ENCODE peak calls at places on chromosome 14, in six cellular contexts. Z is uterus, H is thyroid gland, F is IMR-90, D is breast epithelium, N is stomach. A is an unnamed sample.
A peak's percentile ranks its signal among the peaks of the same experiment; 100 is the strongest.

GRCh38 chr14:58607571-58608317 is 30.0 kb upstream of the DACT1 start:
- DNase-seq in D (no peak), F (peak; percentile 87), H (no peak), Z (no peak), N (no peak), A (no peak)

GRCh38 chr14:76461886-76462285 is 85.9 kb downstream of the ESRRB start:
- DNase-seq in H (no peak), Z (no peak), N (no peak), D (no peak), F (no peak), A (no peak)

GRCh38 chr14:43090380-43090779 is 1416.7 kb downstream of the FSCB start:
- DNase-seq in Z (no peak), F (no peak), N (no peak), H (no peak), D (no peak), A (no peak)

GRCh38 chr14:68787235-68787727 is 5.6 kb downstream of the ZFP36L1 start:
- DNase-seq in F (no peak), H (peak; percentile 26), N (peak; percentile 44), D (no peak), Z (peak; percentile 51), A (peak; percentile 52)

GRCh38 chr14:60090864-60091519 is 731 bp upstream of the PCNX4 start:
- DNase-seq in H (peak; percentile 62), F (peak; percentile 64), Z (peak; percentile 54), D (no peak), N (peak; percentile 33), A (peak; percentile 53)

GRCh38 chr14:36655963-36656768 is 5.5 kb upstream of the PAX9 start:
- DNase-seq in N (no peak), H (peak; percentile 57), D (peak; percentile 58), F (no peak), Z (no peak), A (peak; percentile 20)

GRCh38 chr14:50035214-50035613 is 81.2 kb downstream of the VCPKMT start:
- DNase-seq in H (no peak), D (no peak), Z (no peak), F (no peak), N (no peak), A (no peak)

GRCh38 chr14:68309631-68310030 is 483.2 kb downstream of the ZFP36L1 start:
- DNase-seq in N (no peak), H (no peak), F (no peak), Z (no peak), D (no peak), A (no peak)

GRCh38 chr14:31339743-31340142 is 80.6 kb downstream of the HEATR5A start:
- DNase-seq in H (no peak), D (no peak), F (no peak), N (no peak), Z (no peak), A (no peak)

GRCh38 chr14:106876711-106877110 is 1350.3 kb downstream of the TMEM121 start:
- DNase-seq in N (no peak), H (no peak), D (no peak), Z (no peak), F (no peak), A (no peak)

GRCh38 chr14:37147310-37147875 is 25.0 kb downstream of the SLC25A21 start:
- DNase-seq in Z (no peak), H (no peak), N (no peak), D (no peak), F (no peak), A (no peak)

GRCh38 chr14:94267352-94267751 is 25.7 kb downstream of the SERPINA10 start:
- DNase-seq in H (no peak), F (no peak), D (no peak), Z (no peak), N (no peak), A (no peak)

GRCh38 chr14:94773017-94773681 is 3.2 kb upstream of the GSC start:
- DNase-seq in H (no peak), Z (no peak), F (no peak), D (no peak), N (no peak), A (no peak)

GRCh38 chr14:23601424-23601823 is 22.8 kb upstream of the JPH4 start:
- DNase-seq in N (no peak), F (no peak), D (no peak), H (no peak), Z (no peak), A (no peak)

GRCh38 chr14:61536661-61537566 is 158.4 kb upstream of the HIF1A start:
- DNase-seq in Z (no peak), D (no peak), F (no peak), N (no peak), H (no peak), A (no peak)

GRCh38 chr14:90235179-90235976 is 21.0 kb upstream of the PSMC1 start:
- DNase-seq in N (peak; percentile 76), Z (peak; percentile 23), F (peak; percentile 35), H (peak; percentile 76), D (peak; percentile 69), A (peak; percentile 58)

GRCh38 chr14:68627868-68628604 is 164.8 kb downstream of the ZFP36L1 start:
- DNase-seq in H (peak; percentile 66), F (no peak), Z (no peak), D (peak; percentile 74), N (peak; percentile 77), A (peak; percentile 71)

GRCh38 chr14:72706485-72706884 is 187.4 kb downstream of the DPF3 start:
- DNase-seq in Z (no peak), H (no peak), F (no peak), N (no peak), D (no peak), A (no peak)

GRCh38 chr14:94940263-94940993 is 170.5 kb upstream of the GSC start:
- DNase-seq in H (no peak), N (no peak), Z (no peak), D (no peak), F (no peak), A (no peak)

GRCh38 chr14:53927171-53927570 is 29.5 kb downstream of the BMP4 start:
- DNase-seq in F (peak; percentile 72), H (no peak), N (no peak), D (no peak), Z (no peak), A (no peak)

GRCh38 chr14:51428981-51429380 is 188.9 kb downstream of the TMX1 start:
- DNase-seq in F (no peak), Z (no peak), N (no peak), H (no peak), D (no peak), A (no peak)

GRCh38 chr14:69945905-69946304 is 66.7 kb downstream of the SMOC1 start:
- DNase-seq in Z (no peak), D (no peak), F (no peak), H (no peak), N (no peak), A (no peak)

GRCh38 chr14:59101441-59101840 is 87.0 kb upstream of the DAAM1 start:
- DNase-seq in N (no peak), H (no peak), D (no peak), F (peak; percentile 47), Z (no peak), A (no peak)

GRCh38 chr14:85575617-85575898 is 45.6 kb downstream of the FLRT2 start:
- DNase-seq in Z (no peak), N (no peak), H (no peak), F (no peak), D (no peak), A (no peak)

GRCh38 chr14:61360796-61361526 is 39.6 kb downstream of the PRKCH start:
- DNase-seq in D (no peak), H (no peak), Z (no peak), N (no peak), F (no peak), A (no peak)

GRCh38 chr14:35201066-35201465 is 78.7 kb downstream of the PRORP start:
- DNase-seq in Z (no peak), N (no peak), F (no peak), D (no peak), H (no peak), A (no peak)

GRCh38 chr14:44959538-44959937 is 2.2 kb downstream of the KLHL28 start:
- DNase-seq in F (no peak), N (no peak), D (no peak), Z (no peak), H (no peak), A (no peak)
- H3K4me1 ChIP-seq in F (no peaks in the 10 kb centered on the region), N (peaks cover 80% of the 10 kb centered on the region), D (no peaks in the 10 kb centered on the region), Z (peaks cover 10% of the 10 kb centered on the region), H (peaks cover 10% of the 10 kb centered on the region), A (peaks cover 25% of the 10 kb centered on the region)

DNA sequence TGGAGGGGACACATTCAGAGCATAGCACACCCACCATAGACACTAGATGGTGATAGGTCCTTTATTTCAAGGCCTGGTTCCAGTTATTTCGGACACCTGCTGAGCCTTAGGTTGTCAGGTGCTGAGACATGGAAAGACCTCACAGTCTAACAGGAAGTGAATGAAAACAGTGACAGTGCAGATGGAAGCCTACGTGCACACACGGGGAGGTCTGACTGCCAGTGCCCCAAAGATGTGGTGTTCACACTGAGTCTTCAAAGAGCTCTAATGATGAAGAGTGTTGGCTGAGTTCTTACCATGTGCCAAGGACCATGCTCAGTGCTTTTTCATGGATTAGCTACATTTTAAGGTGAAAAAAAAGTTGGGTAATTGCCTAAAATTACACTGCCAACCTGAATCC is 46.6 kb downstream of the CKB start:
- DNase-seq in F (no peak), N (no peak), H (no peak), D (no peak), Z (no peak), A (no peak)
- H3K36me3 ChIP-seq in F (peaks cover 40% of the 10 kb centered on the region), N (peaks cover 94% of the 10 kb centered on the region), H (peaks cover 47% of the 10 kb centered on the region), D (peaks cover 8% of the 10 kb centered on the region), Z (no peaks in the 10 kb centered on the region), A (peaks cover 17% of the 10 kb centered on the region)

GRCh38 chr14:22494486-22495135 is 94.4 kb downstream of the DAD1 start:
- DNase-seq in N (no peak), Z (no peak), D (no peak), F (no peak), H (no peak), A (no peak)
- TF ChIP-seq POLR2A in N (no peak), Z (no peak), D (no peak), F (no peak), H (no peak), A (no peak)

DNA sequence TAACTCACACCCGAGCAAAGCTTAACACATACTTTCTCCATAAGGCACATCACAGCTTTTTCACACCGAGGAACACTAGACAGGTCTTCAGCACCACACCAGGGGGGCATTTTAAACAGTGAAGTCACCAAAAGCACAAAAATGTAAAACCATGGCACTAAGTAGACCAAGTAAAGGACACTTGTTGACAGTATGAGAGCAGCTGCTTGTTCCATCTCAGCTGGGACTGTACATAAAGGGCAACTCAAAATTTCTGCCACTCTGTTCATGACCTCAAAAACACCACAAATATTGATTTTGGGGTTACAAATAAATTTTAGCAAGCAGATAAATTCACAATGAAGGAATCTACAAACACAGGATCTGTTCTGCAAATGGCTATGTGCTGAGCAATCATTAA is 60.4 kb downstream of the ESR2 start:
- DNase-seq in H (no peak), D (no peak), Z (no peak), F (peak; percentile 10), N (no peak), A (no peak)
- H3K4me1 ChIP-seq in H (no peaks in the 10 kb centered on the region), D (no peaks in the 10 kb centered on the region), Z (no peaks in the 10 kb centered on the region), F (peaks cover 17% of the 10 kb centered on the region), N (no peaks in the 10 kb centered on the region), A (peaks cover 8% of the 10 kb centered on the region)

DNA sequence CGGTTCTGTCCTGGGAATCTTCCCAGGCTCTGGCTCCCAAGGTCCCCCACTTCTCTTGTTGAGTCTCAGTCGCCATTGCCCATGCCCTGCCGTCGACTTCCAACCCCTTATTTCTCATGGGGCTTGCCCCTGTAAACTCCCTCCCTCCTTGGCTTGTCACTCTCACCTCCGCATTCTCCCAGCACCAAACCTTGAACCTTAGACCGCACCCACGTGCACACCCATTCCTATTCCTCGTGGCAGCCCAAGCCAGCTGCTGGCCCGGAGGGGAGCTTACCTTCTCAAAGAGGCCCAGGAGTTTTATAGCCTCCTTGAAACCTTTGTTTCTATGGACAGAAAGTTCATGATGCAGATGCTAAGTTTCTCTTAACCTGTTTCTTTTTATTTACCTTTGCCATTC is 4.6 kb downstream of the JDP2 start:
- DNase-seq in H (no peak), N (no peak), D (no peak), F (no peak), Z (no peak), A (no peak)
- H3K36me3 ChIP-seq in H (peaks cover 3% of the 10 kb centered on the region), N (peaks cover 46% of the 10 kb centered on the region), D (no peaks in the 10 kb centered on the region), F (peaks cover 44% of the 10 kb centered on the region), Z (no peaks in the 10 kb centered on the region), A (no peaks in the 10 kb centered on the region)